ENCODE peak calls at places on chromosomes 4 and X, in five cellular contexts. W is HEK293T, E is HepG2, V is NT2/D1, G is GM12878. C is an unnamed sample.

GRCh38 chr4:48483006-48483776 is at the start of gene SLC10A4:
- DNase-seq in W (peak; percentile 52), E (no peak), V (peak; percentile 3), G (no peak), C (peak; percentile 72)

GRCh38 chr4:43718369-43718768 is 730.2 kb downstream of the KCTD8 start:
- DNase-seq in W (no peak), E (no peak), V (no peak), G (no peak), C (no peak)

GRCh38 chrX:18927558-18927957 is 56.4 kb downstream of the PHKA2 start:
- DNase-seq in W (no peak), E (no peak), V (no peak), G (no peak), C (no peak)

GRCh38 chr4:127631420-127631819 is 1.3 kb upstream of the INTU start:
- DNase-seq in W (no peak), E (no peak), V (no peak), G (no peak), C (no peak)

GRCh38 chrX:100363926-100364325 is 46.1 kb downstream of the PCDH19 start:
- DNase-seq in W (no peak), E (no peak), V (no peak), G (no peak), C (no peak)

GRCh38 chr4:184808719-184809062 is 17.1 kb downstream of the ACSL1 start:
- DNase-seq in W (no peak), E (no peak), V (no peak), G (no peak), C (no peak)

GRCh38 chr4:110735691-110736090 is 112.8 kb upstream of the PITX2 start:
- DNase-seq in W (peak; percentile 33), E (no peak), V (no peak), G (no peak), C (no peak)

GRCh38 chr4:165965503-165965902 is 92.5 kb downstream of the TLL1 start:
- DNase-seq in W (no peak), E (peak; percentile 1), V (no peak), G (no peak), C (no peak)

GRCh38 chr4:174764105-174764729 is 64.8 kb downstream of the GLRA3 start:
- DNase-seq in W (peak; percentile 35), E (peak; percentile 29), V (peak; percentile 20), G (no peak), C (no peak)

GRCh38 chr4:101621120-101621519 is 169.4 kb upstream of the BANK1 start:
- DNase-seq in W (no peak), E (no peak), V (no peak), G (no peak), C (no peak)

GRCh38 chrX:23478561-23478960 is 143.9 kb downstream of the PTCHD1 start:
- DNase-seq in W (no peak), E (no peak), V (no peak), G (no peak), C (no peak)

GRCh38 chrX:23478056-23478455 is 143.4 kb downstream of the PTCHD1 start:
- DNase-seq in W (no peak), E (no peak), V (no peak), G (no peak), C (no peak)

GRCh38 chrX:23483396-23483795 is 148.7 kb downstream of the PTCHD1 start:
- DNase-seq in W (no peak), E (no peak), V (no peak), G (no peak), C (no peak)
- TF ChIP-seq SUZ12 in W (no peak), E (no peak), V (no peak), G (no peak), C (no peak)

GRCh38 chr4:162234595-162234994 is 70.8 kb upstream of the FSTL5 start:
- DNase-seq in W (no peak), E (no peak), V (no peak), G (no peak), C (no peak)
- TF ChIP-seq SUZ12 in W (no peak), E (no peak), V (no peak), G (no peak), C (no peak)

GRCh38 chrX:21798677-21799219 is 40.7 kb upstream of the MBTPS2 start:
- DNase-seq in W (no peak), E (peak; percentile 66), V (no peak), G (no peak), C (no peak)

GRCh38 chrX:21802054-21802660 is 37.3 kb upstream of the MBTPS2 start:
- DNase-seq in W (no peak), E (no peak), V (no peak), G (no peak), C (no peak)

GRCh38 chrX:21799767-21800166 is 39.6 kb upstream of the MBTPS2 start:
- DNase-seq in W (no peak), E (no peak), V (no peak), G (no peak), C (no peak)

GRCh38 chrX:21802844-21803243 is 36.6 kb upstream of the MBTPS2 start:
- DNase-seq in W (no peak), E (no peak), V (no peak), G (no peak), C (no peak)

GRCh38 chrX:21800344-21800770 is 39.1 kb upstream of the MBTPS2 start:
- DNase-seq in W (no peak), E (no peak), V (no peak), G (no peak), C (no peak)
- TF ChIP-seq SUZ12 in W (no peak), E (no peak), V (no peak), G (no peak), C (no peak)

DNA sequence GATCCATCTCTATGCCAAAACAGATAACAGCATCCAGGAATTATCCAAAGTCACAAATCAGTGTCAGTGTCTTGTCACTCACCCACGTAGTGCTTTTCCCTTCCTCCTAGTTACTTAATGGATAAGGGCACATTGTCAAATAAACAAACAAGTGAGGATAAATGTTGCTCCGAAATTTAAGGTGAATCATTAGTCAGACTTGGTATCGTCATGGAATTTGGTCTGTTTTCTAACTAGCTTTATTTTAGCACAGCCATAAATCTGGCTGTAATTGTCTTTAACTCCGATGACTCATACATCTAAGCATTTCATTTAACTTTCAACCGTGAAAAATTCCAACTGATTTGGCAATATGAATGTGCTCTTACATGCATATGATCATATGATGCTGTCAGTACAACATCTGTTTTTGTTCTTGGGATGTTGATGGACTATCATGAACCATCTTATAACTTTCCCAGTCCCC is 83.3 kb downstream of the SNCA start:
- DNase-seq in W (peak; percentile 17), E (peak; percentile 30), V (no peak), G (no peak), C (no peak)
- TF ChIP-seq SUZ12 in W (no peak), E (no peak), V (no peak), G (no peak), C (no peak)

GRCh38 chr4:2483237-2483636 is 14.3 kb downstream of the RNF4 start:
- DNase-seq in W (no peak), E (no peak), V (no peak), G (no peak), C (no peak)

GRCh38 chr4:2482192-2482591 is 13.3 kb downstream of the RNF4 start:
- DNase-seq in W (no peak), E (no peak), V (no peak), G (no peak), C (no peak)

GRCh38 chr4:2484169-2484568 is 15.3 kb downstream of the RNF4 start:
- DNase-seq in W (no peak), E (no peak), V (no peak), G (no peak), C (no peak)

GRCh38 chr4:2480649-2481048 is 11.7 kb downstream of the RNF4 start:
- DNase-seq in W (no peak), E (no peak), V (no peak), G (no peak), C (no peak)

GRCh38 chr4:2482693-2483092 is 13.8 kb downstream of the RNF4 start:
- DNase-seq in W (no peak), E (peak; percentile 26), V (no peak), G (peak; percentile 67), C (no peak)
- TF ChIP-seq SUZ12 in W (no peak), E (no peak), V (no peak), G (no peak), C (no peak)

C was measured in H1.